ENCODE peak calls at places on chromosomes 7 and 10, in five cellular contexts. One of them, this sample, is unnamed.

GRCh38 chr10:75640381-75640780 is 209.0 kb downstream of the LRMDA start:
- DNase-seq in K562: no peak
- DNase-seq in SK-N-SH: no peak
- DNase-seq in A549: no peak
- DNase-seq in HepG2: no peak
- DNase-seq in this sample: no peak

GRCh38 chr7:129781856-129782256 is 170.3 kb downstream of the NRF1 start:
- DNase-seq in K562: no peak
- DNase-seq in SK-N-SH: peak
- DNase-seq in HepG2: no peak
- DNase-seq in A549: no peak
- DNase-seq in this sample: no peak

GRCh38 chr10:60573342-60573741 is 183.7 kb upstream of the ANK3 start:
- DNase-seq in HepG2: no peak
- DNase-seq in A549: no peak
- DNase-seq in SK-N-SH: no peak
- DNase-seq in K562: no peak
- DNase-seq in this sample: no peak

GRCh38 chr7:17690030-17690429 is 250.3 kb downstream of the SNX13 start:
- DNase-seq in SK-N-SH: no peak
- DNase-seq in K562: no peak
- DNase-seq in A549: peak
- DNase-seq in HepG2: no peak
- DNase-seq in this sample: peak

GRCh38 chr7:42476255-42476654 is 239.2 kb upstream of the GLI3 start:
- DNase-seq in K562: no peak
- DNase-seq in HepG2: no peak
- DNase-seq in A549: no peak
- DNase-seq in SK-N-SH: no peak
- DNase-seq in this sample: no peak

GRCh38 chr7:111855842-111856227 is 293.5 kb upstream of the IMMP2L start:
- DNase-seq in A549: peak
- DNase-seq in SK-N-SH: peak
- DNase-seq in HepG2: no peak
- DNase-seq in K562: no peak
- DNase-seq in this sample: no peak

GRCh38 chr7:2639994-2640830 is 8.4 kb downstream of the TTYH3 start:
- DNase-seq in SK-N-SH: peak
- DNase-seq in A549: no peak
- DNase-seq in K562: no peak
- DNase-seq in HepG2: no peak
- DNase-seq in this sample: no peak

GRCh38 chr10:50431791-50432190 is 180.5 kb upstream of the ASAH2 start:
- DNase-seq in A549: no peak
- DNase-seq in SK-N-SH: no peak
- DNase-seq in K562: no peak
- DNase-seq in HepG2: no peak
- DNase-seq in this sample: peak

GRCh38 chr7:66359656-66360211 is 154.6 kb downstream of the TPST1 start:
- DNase-seq in SK-N-SH: peak
- DNase-seq in K562: no peak
- DNase-seq in HepG2: no peak
- DNase-seq in A549: no peak
- DNase-seq in this sample: no peak

GRCh38 chr7:149220534-149220933 is 18.9 kb upstream of the ZNF212 start:
- DNase-seq in A549: no peak
- DNase-seq in SK-N-SH: peak
- DNase-seq in HepG2: no peak
- DNase-seq in K562: no peak
- DNase-seq in this sample: no peak

GRCh38 chr7:159098795-159099194 is 45.9 kb downstream of the VIPR2 start:
- DNase-seq in A549: no peak
- DNase-seq in SK-N-SH: no peak
- DNase-seq in HepG2: no peak
- DNase-seq in K562: no peak
- DNase-seq in this sample: no peak

GRCh38 chr10:130956251-130956650 is 355.3 kb downstream of the TCERG1L start:
- DNase-seq in K562: no peak
- DNase-seq in HepG2: no peak
- DNase-seq in A549: no peak
- DNase-seq in SK-N-SH: no peak
- DNase-seq in this sample: no peak

GRCh38 chr10:110679633-110680472 is 35.7 kb downstream of the RBM20 start:
- DNase-seq in HepG2: no peak
- DNase-seq in K562: no peak
- DNase-seq in SK-N-SH: peak
- DNase-seq in A549: no peak
- DNase-seq in this sample: no peak

GRCh38 chr7:151940048-151940845 is 16.0 kb upstream of the GALNTL5 start:
- DNase-seq in SK-N-SH: peak
- DNase-seq in HepG2: no peak
- DNase-seq in K562: no peak
- DNase-seq in A549: peak
- DNase-seq in this sample: no peak

GRCh38 chr10:34172936-34173533 is 642.1 kb downstream of the PARD3 start:
- DNase-seq in K562: no peak
- DNase-seq in SK-N-SH: no peak
- DNase-seq in A549: no peak
- DNase-seq in HepG2: peak
- DNase-seq in this sample: no peak

GRCh38 chr10:83988435-83988834 is 150.9 kb upstream of the GHITM start:
- DNase-seq in A549: no peak
- DNase-seq in HepG2: no peak
- DNase-seq in SK-N-SH: no peak
- DNase-seq in K562: no peak
- DNase-seq in this sample: peak

GRCh38 chr10:78664929-78665525 is 403.7 kb upstream of the ZMIZ1 start:
- DNase-seq in HepG2: no peak
- DNase-seq in SK-N-SH: no peak
- DNase-seq in A549: peak
- DNase-seq in K562: peak
- DNase-seq in this sample: no peak

GRCh38 chr10:109411897-109412296 is 511.4 kb downstream of the XPNPEP1 start:
- DNase-seq in A549: peak
- DNase-seq in SK-N-SH: no peak
- DNase-seq in HepG2: peak
- DNase-seq in K562: no peak
- DNase-seq in this sample: no peak

GRCh38 chr10:87860156-87860795 is 3.1 kb downstream of the KLLN start:
- DNase-seq in HepG2: peak
- DNase-seq in SK-N-SH: peak
- DNase-seq in A549: peak
- DNase-seq in K562: no peak
- DNase-seq in this sample: peak

GRCh38 chr7:16084875-16085274 is 336.5 kb downstream of the CRPPA start:
- DNase-seq in SK-N-SH: peak
- DNase-seq in HepG2: no peak
- DNase-seq in A549: no peak
- DNase-seq in K562: no peak
- DNase-seq in this sample: no peak

GRCh38 chr7:151081170-151082101 is 827 bp upstream of the FASTK start:
- DNase-seq in K562: no peak
- DNase-seq in SK-N-SH: peak
- DNase-seq in HepG2: no peak
- DNase-seq in A549: peak
- DNase-seq in this sample: no peak

GRCh38 chr10:48258083-48258482 is 16.4 kb downstream of the FRMPD2 start:
- DNase-seq in A549: no peak
- DNase-seq in K562: no peak
- DNase-seq in HepG2: no peak
- DNase-seq in SK-N-SH: no peak
- DNase-seq in this sample: no peak

GRCh38 chr10:112755446-112756117 is 194.5 kb upstream of the TCF7L2 start:
- DNase-seq in K562: no peak
- DNase-seq in SK-N-SH: peak
- DNase-seq in HepG2: peak
- DNase-seq in A549: no peak
- DNase-seq in this sample: no peak

GRCh38 chr7:26091933-26092332 is 60.1 kb upstream of the NFE2L3 start:
- DNase-seq in K562: no peak
- DNase-seq in HepG2: no peak
- DNase-seq in A549: peak
- DNase-seq in SK-N-SH: peak
- DNase-seq in this sample: no peak

GRCh38 chr7:43119371-43120069 is 7.1 kb downstream of the HECW1 start:
- DNase-seq in HepG2: no peak
- DNase-seq in K562: no peak
- DNase-seq in SK-N-SH: no peak
- DNase-seq in A549: no peak
- DNase-seq in this sample: no peak

GRCh38 chr7:93365341-93365740 is 133.2 kb downstream of the VPS50 start:
- DNase-seq in A549: no peak
- DNase-seq in SK-N-SH: no peak
- DNase-seq in K562: no peak
- DNase-seq in HepG2: no peak
- DNase-seq in this sample: no peak

GRCh38 chr7:70215491-70215890 is 617.2 kb downstream of the AUTS2 start:
- DNase-seq in HepG2: no peak
- DNase-seq in SK-N-SH: no peak
- DNase-seq in K562: no peak
- DNase-seq in A549: no peak
- DNase-seq in this sample: no peak

GRCh38 chr7:75649462-75649861 is 89.3 kb downstream of the HIP1 start:
- DNase-seq in K562: no peak
- DNase-seq in A549: peak
- DNase-seq in HepG2: no peak
- DNase-seq in SK-N-SH: no peak
- DNase-seq in this sample: no peak

GRCh38 chr10:77892021-77892739 is 34.4 kb downstream of the DLG5 start:
- DNase-seq in SK-N-SH: no peak
- DNase-seq in K562: no peak
- DNase-seq in A549: no peak
- DNase-seq in HepG2: no peak
- DNase-seq in this sample: no peak

GRCh38 chr7:129773871-129774270 is 162.4 kb downstream of the NRF1 start:
- DNase-seq in K562: no peak
- DNase-seq in A549: no peak
- DNase-seq in SK-N-SH: no peak
- DNase-seq in HepG2: no peak
- DNase-seq in this sample: no peak

GRCh38 chr10:79981673-79982485 is 33.0 kb upstream of the SFTPD start:
- DNase-seq in K562: no peak
- DNase-seq in A549: peak
- DNase-seq in HepG2: peak
- DNase-seq in SK-N-SH: peak
- DNase-seq in this sample: no peak

GRCh38 chr10:104342941-104343411 is 4.7 kb upstream of the ITPRIP start:
- DNase-seq in K562: no peak
- DNase-seq in SK-N-SH: no peak
- DNase-seq in HepG2: peak
- DNase-seq in A549: no peak
- DNase-seq in this sample: no peak

GRCh38 chr10:283916-284356 is 148.7 kb downstream of the ZMYND11 start:
- DNase-seq in K562: no peak
- DNase-seq in SK-N-SH: no peak
- DNase-seq in HepG2: no peak
- DNase-seq in A549: no peak
- DNase-seq in this sample: peak

GRCh38 chr10:52419281-52419680 is 105.2 kb downstream of the DKK1 start:
- DNase-seq in SK-N-SH: no peak
- DNase-seq in A549: no peak
- DNase-seq in HepG2: no peak
- DNase-seq in K562: no peak
- DNase-seq in this sample: no peak

GRCh38 chr10:78925275-78925674 is 143.5 kb upstream of the ZMIZ1 start:
- DNase-seq in HepG2: no peak
- DNase-seq in SK-N-SH: no peak
- DNase-seq in K562: no peak
- DNase-seq in A549: no peak
- DNase-seq in this sample: no peak

GRCh38 chr7:141646826-141647480 is 55.0 kb downstream of the DENND11 start:
- DNase-seq in HepG2: no peak
- DNase-seq in A549: no peak
- DNase-seq in SK-N-SH: no peak
- DNase-seq in K562: no peak
- DNase-seq in this sample: no peak
- TF ChIP-seq REST in HepG2: no peak
- TF ChIP-seq REST in A549: no peak
- TF ChIP-seq REST in SK-N-SH: no peak
- TF ChIP-seq REST in K562: no peak
- TF ChIP-seq REST in this sample: no peak

GRCh38 chr10:125006921-125007391 is 65.0 kb downstream of the ZRANB1 start:
- DNase-seq in A549: no peak
- DNase-seq in HepG2: no peak
- DNase-seq in SK-N-SH: peak
- DNase-seq in K562: no peak
- DNase-seq in this sample: no peak
- TF ChIP-seq CHD2 in A549: no peak
- TF ChIP-seq CHD2 in HepG2: no peak
- TF ChIP-seq CHD2 in SK-N-SH: no peak
- TF ChIP-seq CHD2 in K562: no peak
- TF ChIP-seq CHD2 in this sample: no peak

DNA sequence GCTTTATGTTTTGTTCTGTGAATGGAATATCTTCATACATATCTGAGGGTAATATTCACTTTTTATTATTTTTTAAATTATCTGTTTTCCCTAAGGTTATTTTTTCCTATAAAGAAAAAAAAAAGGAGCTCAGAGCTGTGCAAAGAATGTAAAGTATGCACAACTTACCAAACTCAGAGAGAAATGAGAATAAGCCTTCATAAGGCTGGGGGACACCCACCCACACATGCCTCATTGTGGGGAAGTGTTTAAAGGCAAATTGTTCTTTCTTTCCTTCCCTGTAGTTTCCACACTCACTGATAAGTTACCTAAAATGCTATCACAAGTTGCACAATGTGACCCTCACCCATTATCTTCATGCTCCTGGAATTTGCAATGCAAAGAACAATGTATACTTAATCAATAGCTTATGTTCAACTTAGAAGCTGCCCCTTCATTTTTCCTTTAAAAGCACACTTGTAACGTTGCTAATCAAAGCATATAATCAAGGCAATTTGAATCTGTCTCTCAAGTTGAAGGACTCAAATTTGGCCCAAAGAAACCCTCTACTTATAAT is 108.1 kb downstream of the GNAT3 start:
- DNase-seq in K562: no peak
- DNase-seq in SK-N-SH: no peak
- DNase-seq in A549: no peak
- DNase-seq in HepG2: no peak
- DNase-seq in this sample: no peak
- TF ChIP-seq REST in K562: no peak
- TF ChIP-seq REST in SK-N-SH: no peak
- TF ChIP-seq REST in A549: no peak
- TF ChIP-seq REST in HepG2: no peak
- TF ChIP-seq REST in this sample: no peak

DNA sequence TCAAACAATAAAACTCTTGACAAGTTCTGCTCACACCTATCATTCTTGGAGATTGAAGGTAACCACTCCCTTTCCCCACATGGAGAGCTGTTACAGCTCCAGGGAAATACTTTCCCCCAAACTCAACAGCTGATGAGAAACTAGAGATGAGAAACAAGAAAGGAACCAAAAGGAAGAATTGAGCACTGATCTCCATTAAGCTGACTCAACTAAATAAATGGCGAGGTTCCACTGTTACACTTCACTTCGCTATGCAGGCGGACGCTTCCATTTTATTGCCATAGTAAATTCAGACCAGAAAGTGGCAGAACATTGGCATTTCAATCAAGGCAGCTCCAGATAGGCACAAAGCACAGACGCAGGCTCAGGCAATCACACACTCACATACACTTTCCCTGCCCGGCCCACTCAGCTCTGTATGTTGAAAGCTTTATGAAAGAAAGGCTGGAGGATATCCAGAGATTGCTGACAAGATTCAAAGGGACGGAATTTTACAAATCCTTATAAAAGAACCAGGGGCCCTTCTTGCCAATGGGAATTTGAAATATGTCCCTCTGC is 11.5 kb upstream of the YAE1 start:
- DNase-seq in SK-N-SH: no peak
- DNase-seq in A549: no peak
- DNase-seq in HepG2: no peak
- DNase-seq in K562: no peak
- DNase-seq in this sample: no peak
- TF ChIP-seq CHD2 in SK-N-SH: no peak
- TF ChIP-seq CHD2 in A549: no peak
- TF ChIP-seq CHD2 in HepG2: no peak
- TF ChIP-seq CHD2 in K562: no peak
- TF ChIP-seq CHD2 in this sample: no peak

This sample was measured in GM12878.